ENCODE peak calls at places on chromosome 4, in nine cellular contexts. C is GM12891; P is AG08396; I is uterus; E is activated T-helper 1 cell treated with anti-CD3 and anti-CD28 coated beads, Interleukin-2, amount 50 U/mL, for 16 hours; L is substantia nigra; A is DMS53; Y is MCF 10A; V is RPMI8226. B is an unnamed sample.

GRCh38 chr4:1276984-1277383 is 12.7 kb upstream of the MAEA start:
- DNase-seq in P (no peak), Y (no peak), V (no peak), L (no peak), C (no peak), E (no peak), A (no peak), I (no peak), B (no peak)

GRCh38 chr4:181364504-181364903 is 878.7 kb upstream of the TENM3 start:
- DNase-seq in Y (no peak), I (no peak), E (no peak), V (no peak), P (no peak), A (no peak), L (no peak), C (no peak), B (no peak)

GRCh38 chr4:54082168-54082567 is 17.8 kb upstream of the CHIC2 start:
- DNase-seq in Y (peak; percentile 99), A (peak; percentile 81), V (no peak), E (no peak), I (no peak), C (no peak), L (no peak), P (peak; percentile 86), B (no peak)

GRCh38 chr4:137853424-137853823 is 321.1 kb upstream of the PCDH18 start:
- DNase-seq in A (no peak), C (no peak), I (no peak), L (no peak), E (no peak), V (no peak), Y (no peak), P (no peak), B (no peak)

GRCh38 chr4:77082886-77083608 is 7.3 kb upstream of the CCNI start:
- DNase-seq in L (no peak), A (peak; percentile 20), Y (no peak), I (no peak), E (no peak), V (no peak), C (no peak), P (no peak), B (no peak)

GRCh38 chr4:122450847-122451246 is 5.7 kb downstream of the IL2 start:
- DNase-seq in V (peak; percentile 3), A (peak; percentile 20), L (no peak), C (no peak), I (no peak), P (peak; percentile 5), E (no peak), Y (peak; percentile 62), B (no peak)

GRCh38 chr4:140730108-140730507 is 26.1 kb downstream of the TBC1D9 start:
- DNase-seq in C (no peak), Y (no peak), I (no peak), V (no peak), L (no peak), A (peak; percentile 12), P (no peak), E (no peak), B (no peak)

GRCh38 chr4:109648266-109648996 is 54.8 kb downstream of the CASP6 start:
- DNase-seq in A (no peak), I (no peak), C (peak; percentile 13), V (no peak), P (no peak), L (no peak), Y (no peak), E (no peak), B (no peak)

GRCh38 chr4:76562161-76562560 is 127.1 kb downstream of the SHROOM3 start:
- DNase-seq in P (peak; percentile 60), L (no peak), A (no peak), E (no peak), I (no peak), V (no peak), C (no peak), Y (peak; percentile 30), B (no peak)

GRCh38 chr4:135256111-135256510 is 1054.5 kb upstream of the PABPC4L start:
- DNase-seq in Y (no peak), E (no peak), P (no peak), C (no peak), L (no peak), V (no peak), A (no peak), I (no peak), B (no peak)

GRCh38 chr4:122692641-122693520 is 39.6 kb upstream of the BBS12 start:
- DNase-seq in A (no peak), L (no peak), P (no peak), E (no peak), Y (no peak), C (no peak), I (no peak), V (no peak), B (no peak)

B was measured in ureter.